ENCODE peak calls at places on chromosomes 16 and 17, in four cellular contexts. D is GM12865, A is dorsolateral prefrontal cortex, Q is brain microvascular endothelial cell. O is an unnamed sample.
A peak's percentile ranks its signal among the peaks of the same experiment; 100 is the strongest.

GRCh38 chr17:38465420-38466345 is 37.4 kb downstream of the ARHGAP23 start:
- DNase-seq in Q (no peak), A (no peak), D (no peak), O (no peak)

GRCh38 chr17:75151893-75152292 is 2.4 kb downstream of the JPT1 start:
- DNase-seq in D (no peak), A (no peak), Q (no peak), O (no peak)

GRCh38 chr17:71764507-71764906 is 356.3 kb upstream of the SOX9 start:
- DNase-seq in A (no peak), Q (peak; percentile 15), D (peak; percentile 69), O (no peak)

GRCh38 chr17:67829331-67829730 is 4.0 kb downstream of the BPTF start:
- DNase-seq in D (peak; percentile 82), Q (no peak), A (no peak), O (no peak)

GRCh38 chr17:76805319-76805718 is 62.9 kb upstream of the MGAT5B start:
- DNase-seq in Q (peak; percentile 16), A (no peak), D (no peak), O (no peak)

GRCh38 chr16:62741692-62742091 is 705.5 kb upstream of the CDH8 start:
- DNase-seq in D (peak; percentile 52), Q (no peak), A (no peak), O (no peak)

GRCh38 chr17:7177210-7177953 is 1.8 kb downstream of the ASGR1 start:
- DNase-seq in Q (peak; percentile 41), A (peak; percentile 79), D (peak; percentile 53), O (no peak)

GRCh38 chr16:58265480-58266052 is 29.3 kb downstream of the PRSS54 start:
- DNase-seq in Q (no peak), D (no peak), A (no peak), O (no peak)

GRCh38 chr17:48985436-48986245 is 11.5 kb upstream of the IGF2BP1 start:
- DNase-seq in Q (no peak), D (no peak), A (no peak), O (no peak)

GRCh38 chr17:33242725-33243124 is 50.4 kb downstream of the ASIC2 start:
- DNase-seq in Q (no peak), D (no peak), A (no peak), O (no peak)

GRCh38 chr17:71180801-71181385 is 939.9 kb upstream of the SOX9 start:
- DNase-seq in A (no peak), Q (peak; percentile 32), D (no peak), O (peak; percentile 4)

GRCh38 chr17:51640108-51640622 is 379.8 kb downstream of the UTP18 start:
- DNase-seq in A (no peak), D (peak; percentile 17), Q (no peak), O (no peak)

GRCh38 chr16:49856741-49857330 is 924 bp upstream of the ZNF423 start:
- DNase-seq in D (peak; percentile 51), Q (peak; percentile 81), A (peak; percentile 69), O (peak; percentile 7)

GRCh38 chr17:34788696-34789095 is 172.6 kb downstream of the CCT6B start:
- DNase-seq in Q (no peak), D (no peak), A (no peak), O (no peak)

GRCh38 chr16:2224183-2224486 is 744 bp downstream of the E4F1 start:
- DNase-seq in Q (peak; percentile 24), A (no peak), D (peak; percentile 56), O (no peak)

GRCh38 chr17:66897141-66897540 is 62.2 kb downstream of the CACNG5 start:
- DNase-seq in D (no peak), Q (no peak), A (no peak), O (no peak)

GRCh38 chr17:76738468-76738850 is 540 bp downstream of the MFSD11 start:
- DNase-seq in A (no peak), D (no peak), Q (no peak), O (no peak)

GRCh38 chr17:16988749-16989229 is 16.9 kb upstream of the TNFRSF13B start:
- DNase-seq in A (no peak), D (peak; percentile 79), Q (no peak), O (no peak)

GRCh38 chr16:11481987-11482386 is 104.7 kb downstream of the LITAF start:
- DNase-seq in D (no peak), A (no peak), Q (peak; percentile 34), O (no peak)

GRCh38 chr17:16258916-16259315 is 41.9 kb downstream of the PIGL start:
- DNase-seq in Q (no peak), D (no peak), A (no peak), O (no peak)

GRCh38 chr17:9124554-9124935 is 103.2 kb downstream of the NTN1 start:
- DNase-seq in A (no peak), Q (no peak), D (no peak), O (no peak)

GRCh38 chr16:30394603-30395154 is 541 bp upstream of the ZNF48 start:
- DNase-seq in Q (peak; percentile 52), D (no peak), A (no peak), O (no peak)

GRCh38 chr17:66301864-66302741 is at the start of gene PRKCA:
- DNase-seq in A (peak; percentile 57), D (peak; percentile 81), Q (peak; percentile 41), O (no peak)

GRCh38 chr16:35642322-35642835 is 2183.0 kb downstream of the TP53TG3F start:
- DNase-seq in D (no peak), A (no peak), Q (no peak), O (no peak)

GRCh38 chr16:29876578-29877249 is 13.7 kb upstream of the CDIPT start:
- DNase-seq in D (no peak), Q (no peak), A (no peak), O (no peak)

GRCh38 chr16:57639172-57639571 is 10.7 kb downstream of the ADGRG1 start:
- DNase-seq in A (peak; percentile 84), Q (no peak), D (peak; percentile 30), O (no peak)

GRCh38 chr17:30021708-30022317 is 80.4 kb downstream of the EFCAB5 start:
- DNase-seq in D (peak; percentile 66), Q (peak; percentile 47), A (no peak), O (no peak)

GRCh38 chr17:33284022-33284421 is 9.1 kb downstream of the ASIC2 start:
- DNase-seq in D (no peak), A (no peak), Q (peak; percentile 64), O (no peak)

GRCh38 chr17:81329279-81329926 is 34.3 kb upstream of the SLC38A10 start:
- DNase-seq in Q (peak; percentile 76), A (no peak), D (peak; percentile 68), O (no peak)

GRCh38 chr17:49572226-49572625 is 3.4 kb upstream of the NXPH3 start:
- DNase-seq in A (no peak), D (no peak), Q (no peak), O (no peak)

GRCh38 chr16:27369806-27370205 is 32.2 kb upstream of the IL21R start:
- DNase-seq in D (no peak), A (no peak), Q (peak; percentile 43), O (no peak)

GRCh38 chr16:12500771-12501170 is 302.9 kb downstream of the CPPED1 start:
- DNase-seq in A (no peak), Q (no peak), D (no peak), O (no peak)

GRCh38 chr16:82750078-82750477 is 123.3 kb downstream of the CDH13 start:
- DNase-seq in D (no peak), A (no peak), Q (no peak), O (no peak)

GRCh38 chr16:78995441-78995840 is 605.1 kb downstream of the MAF start:
- DNase-seq in Q (no peak), A (no peak), D (no peak), O (no peak)

GRCh38 chr16:59545666-59546065 is 811.5 kb upstream of the GOT2 start:
- DNase-seq in D (no peak), A (no peak), Q (no peak), O (no peak)

GRCh38 chr16:75113046-75113491 is 3.5 kb downstream of the LDHD start:
- DNase-seq in D (no peak), Q (no peak), A (no peak), O (no peak)

GRCh38 chr16:75110637-75111513 is 5.7 kb downstream of the LDHD start:
- DNase-seq in Q (peak; percentile 82), D (peak; percentile 93), A (peak; percentile 92), O (no peak)

GRCh38 chr16:75112281-75113045 is 4.1 kb downstream of the LDHD start:
- DNase-seq in A (no peak), D (no peak), Q (no peak), O (no peak)

GRCh38 chr16:75109732-75110243 is 6.8 kb downstream of the LDHD start:
- DNase-seq in A (peak; percentile 56), Q (no peak), D (no peak), O (no peak)

GRCh38 chr16:75111514-75112280 is 4.9 kb downstream of the LDHD start:
- DNase-seq in A (no peak), Q (no peak), D (no peak), O (no peak)
- TF ChIP-seq CTCF in A (no peak), Q (no peak), D (no peak), O (no peak)

DNA sequence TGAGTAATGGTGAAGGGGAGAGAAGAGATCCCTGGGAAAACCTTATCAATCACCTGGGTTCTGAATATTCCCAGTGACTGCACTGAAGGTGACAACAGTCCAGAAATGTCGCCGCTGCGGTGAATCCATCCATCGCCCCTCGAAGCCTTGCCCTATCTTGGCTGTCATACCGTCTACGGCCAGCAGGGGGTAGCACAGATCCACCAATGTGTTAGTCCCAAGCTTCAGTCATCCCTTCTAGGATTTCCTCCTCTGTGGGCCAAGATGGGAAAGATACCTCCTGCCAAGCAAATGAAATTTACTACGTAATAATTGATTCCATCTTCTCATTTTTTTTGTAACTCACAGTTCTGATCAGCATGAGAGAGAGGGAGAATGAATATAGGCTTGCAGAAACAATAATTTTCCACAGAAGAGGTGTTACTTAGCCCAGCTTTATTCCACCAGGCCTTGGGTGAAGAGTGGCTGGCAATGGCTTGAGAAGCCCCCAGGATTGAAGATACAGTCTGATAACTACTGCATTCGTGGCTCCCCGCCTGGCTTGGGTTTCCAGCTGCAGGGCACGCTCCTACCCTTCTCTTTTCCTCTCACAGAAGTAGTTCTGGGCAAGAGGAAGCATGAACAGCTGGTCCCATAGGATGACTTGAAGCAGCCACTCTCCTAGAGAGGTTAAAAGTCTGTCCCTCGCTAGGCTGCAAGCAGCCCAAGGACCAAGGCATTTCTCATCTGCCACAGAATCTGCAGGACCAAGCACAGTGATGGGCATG is 2.6 kb upstream of the FMNL1 start:
- DNase-seq in A (peak; percentile 95), D (peak; percentile 85), Q (peak; percentile 68), O (no peak)
- H3K4me3 ChIP-seq in A (peak overlapping the region; percentile 27), D (no peak overlapping the region), Q (no peak overlapping the region), O (no peak overlapping the region)

DNA sequence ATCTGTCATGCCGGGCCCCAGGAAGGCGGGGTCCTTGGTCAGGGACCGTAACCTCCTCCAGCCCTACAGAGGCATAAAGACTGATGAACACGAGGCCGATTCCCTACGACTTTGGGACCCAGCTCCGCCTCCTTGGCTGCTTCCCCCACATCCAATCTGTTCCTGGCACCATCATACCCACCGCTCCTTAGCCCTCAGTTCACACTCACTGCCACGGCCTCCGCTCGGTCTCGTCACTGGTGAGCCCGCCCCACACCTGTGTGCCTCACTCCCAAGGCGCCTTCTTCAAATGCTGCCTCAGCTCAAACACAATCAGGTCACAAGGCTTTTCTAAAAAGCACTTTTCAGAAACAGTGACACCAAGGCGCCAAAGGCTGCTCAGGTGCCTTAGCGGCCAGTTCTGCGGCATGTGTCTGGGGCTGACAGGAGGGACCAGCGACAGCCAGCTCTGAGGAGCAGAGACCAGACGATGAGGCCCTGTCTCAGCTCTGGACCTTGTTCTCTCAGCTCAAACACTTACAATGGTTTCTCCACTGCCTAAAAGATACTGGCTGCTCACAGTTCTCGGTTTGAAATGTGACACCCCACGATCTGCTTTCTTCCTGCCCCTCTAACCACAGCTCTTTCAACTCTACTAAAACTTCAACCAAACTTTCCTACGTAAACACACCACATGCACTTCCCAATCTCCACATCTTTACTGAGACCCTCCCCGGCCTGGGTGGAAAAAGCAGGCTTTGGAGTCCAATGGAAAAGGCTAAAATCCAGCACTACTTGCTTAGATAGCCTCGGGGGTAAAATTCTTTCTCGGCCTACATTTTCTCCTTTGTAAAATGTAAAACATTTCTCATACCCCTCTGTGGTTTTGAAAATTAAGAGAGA is 33.2 kb downstream of the CYB5D2 start:
- DNase-seq in Q (peak; percentile 18), A (no peak), D (peak; percentile 22), O (no peak)
- TF ChIP-seq CTCF in Q (no peak), A (no peak), D (no peak), O (no peak)

GRCh38 chr17:40561294-40561870 is 3.9 kb downstream of the CCR7 start:
- DNase-seq in A (peak; percentile 8), Q (no peak), D (peak; percentile 94), O (no peak)
- H3K4me3 ChIP-seq in A (no peak overlapping the region), Q (no peak overlapping the region), D (peak overlapping the region; percentile 64), O (peak overlapping the region; percentile 47)